ENCODE peak calls at places on chromosomes 6 and 20, in six cellular contexts. One of them, this sample, is unnamed.

GRCh38 chr6:158816329-158816728 is 2.8 kb downstream of the EZR start:
- DNase-seq in RCC 7860: peak; percentile 35
- DNase-seq in WERI-Rb-1: no peak
- DNase-seq in NCI-H1417: no peak
- DNase-seq in NCI-H774: no peak
- DNase-seq in ELR: no peak
- DNase-seq in this sample: no peak

GRCh38 chr6:109606362-109606761 is 84.6 kb downstream of the AK9 start:
- DNase-seq in RCC 7860: no peak
- DNase-seq in WERI-Rb-1: no peak
- DNase-seq in NCI-H1417: no peak
- DNase-seq in NCI-H774: no peak
- DNase-seq in ELR: no peak
- DNase-seq in this sample: no peak

GRCh38 chr6:134945045-134945444 is 4.9 kb downstream of the ALDH8A1 start:
- DNase-seq in RCC 7860: no peak
- DNase-seq in WERI-Rb-1: no peak
- DNase-seq in NCI-H1417: no peak
- DNase-seq in NCI-H774: no peak
- DNase-seq in ELR: no peak
- DNase-seq in this sample: no peak

GRCh38 chr6:82861121-82861520 is 204.5 kb downstream of the UBE3D start:
- DNase-seq in RCC 7860: peak; percentile 59
- DNase-seq in WERI-Rb-1: no peak
- DNase-seq in NCI-H1417: no peak
- DNase-seq in NCI-H774: no peak
- DNase-seq in ELR: peak; percentile 86
- DNase-seq in this sample: no peak

GRCh38 chr6:119426619-119427018 is 77.1 kb upstream of the MAN1A1 start:
- DNase-seq in RCC 7860: no peak
- DNase-seq in WERI-Rb-1: peak; percentile 47
- DNase-seq in NCI-H1417: no peak
- DNase-seq in NCI-H774: no peak
- DNase-seq in ELR: no peak
- DNase-seq in this sample: peak; percentile 93

GRCh38 chr20:16528078-16528477 is 45.2 kb downstream of the KIF16B start:
- DNase-seq in RCC 7860: peak; percentile 57
- DNase-seq in WERI-Rb-1: no peak
- DNase-seq in NCI-H1417: peak; percentile 70
- DNase-seq in NCI-H774: peak; percentile 59
- DNase-seq in ELR: peak; percentile 76
- DNase-seq in this sample: peak; percentile 61

GRCh38 chr6:74492587-74492986 is 713.3 kb downstream of the COL12A1 start:
- DNase-seq in RCC 7860: no peak
- DNase-seq in WERI-Rb-1: no peak
- DNase-seq in NCI-H1417: no peak
- DNase-seq in NCI-H774: no peak
- DNase-seq in ELR: no peak
- DNase-seq in this sample: no peak

GRCh38 chr20:35091808-35092523 is 641 bp downstream of the TRPC4AP start:
- DNase-seq in RCC 7860: no peak
- DNase-seq in WERI-Rb-1: no peak
- DNase-seq in NCI-H1417: peak; percentile 32
- DNase-seq in NCI-H774: no peak
- DNase-seq in ELR: peak; percentile 47
- DNase-seq in this sample: peak; percentile 38

GRCh38 chr20:60589624-60590023 is 631.4 kb downstream of the CDH26 start:
- DNase-seq in RCC 7860: no peak
- DNase-seq in WERI-Rb-1: no peak
- DNase-seq in NCI-H1417: no peak
- DNase-seq in NCI-H774: no peak
- DNase-seq in ELR: peak; percentile 17
- DNase-seq in this sample: no peak

GRCh38 chr6:15876406-15876805 is 213.6 kb upstream of the DTNBP1 start:
- DNase-seq in RCC 7860: no peak
- DNase-seq in WERI-Rb-1: no peak
- DNase-seq in NCI-H1417: no peak
- DNase-seq in NCI-H774: no peak
- DNase-seq in ELR: peak; percentile 61
- DNase-seq in this sample: no peak

GRCh38 chr6:112691289-112691688 is 344.2 kb downstream of the RFPL4B start:
- DNase-seq in RCC 7860: peak; percentile 61
- DNase-seq in WERI-Rb-1: no peak
- DNase-seq in NCI-H1417: no peak
- DNase-seq in NCI-H774: no peak
- DNase-seq in ELR: peak; percentile 90
- DNase-seq in this sample: peak; percentile 12

GRCh38 chr6:37347177-37348145 is 6.3 kb upstream of the RNF8 start:
- DNase-seq in RCC 7860: no peak
- DNase-seq in WERI-Rb-1: no peak
- DNase-seq in NCI-H1417: no peak
- DNase-seq in NCI-H774: no peak
- DNase-seq in ELR: no peak
- DNase-seq in this sample: no peak

GRCh38 chr6:143754204-143754603 is 76.4 kb downstream of the PHACTR2 start:
- DNase-seq in RCC 7860: no peak
- DNase-seq in WERI-Rb-1: no peak
- DNase-seq in NCI-H1417: no peak
- DNase-seq in NCI-H774: no peak
- DNase-seq in ELR: no peak
- DNase-seq in this sample: no peak

GRCh38 chr6:80003841-80004198 is 629 bp upstream of the TTK start:
- DNase-seq in RCC 7860: no peak
- DNase-seq in WERI-Rb-1: peak; percentile 67
- DNase-seq in NCI-H1417: peak; percentile 73
- DNase-seq in NCI-H774: peak; percentile 60
- DNase-seq in ELR: no peak
- DNase-seq in this sample: peak; percentile 73

GRCh38 chr6:26087284-26088115 is at the start of gene HFE:
- DNase-seq in RCC 7860: peak; percentile 31
- DNase-seq in WERI-Rb-1: no peak
- DNase-seq in NCI-H1417: no peak
- DNase-seq in NCI-H774: peak; percentile 2
- DNase-seq in ELR: peak; percentile 81
- DNase-seq in this sample: no peak

GRCh38 chr20:35111141-35111888 is 18.7 kb upstream of the TRPC4AP start:
- DNase-seq in RCC 7860: peak; percentile 93
- DNase-seq in WERI-Rb-1: no peak
- DNase-seq in NCI-H1417: no peak
- DNase-seq in NCI-H774: no peak
- DNase-seq in ELR: peak; percentile 97
- DNase-seq in this sample: no peak

GRCh38 chr6:133991096-133991593 is 38.1 kb downstream of the TBPL1 start:
- DNase-seq in RCC 7860: no peak
- DNase-seq in WERI-Rb-1: no peak
- DNase-seq in NCI-H1417: no peak
- DNase-seq in NCI-H774: no peak
- DNase-seq in ELR: peak; percentile 62
- DNase-seq in this sample: no peak

GRCh38 chr6:64712606-64713005 is 994.4 kb downstream of the EYS start:
- DNase-seq in RCC 7860: no peak
- DNase-seq in WERI-Rb-1: no peak
- DNase-seq in NCI-H1417: no peak
- DNase-seq in NCI-H774: no peak
- DNase-seq in ELR: no peak
- DNase-seq in this sample: no peak

GRCh38 chr6:117547688-117548621 is 54.4 kb downstream of the GOPC start:
- DNase-seq in RCC 7860: peak; percentile 29
- DNase-seq in WERI-Rb-1: peak; percentile 81
- DNase-seq in NCI-H1417: no peak
- DNase-seq in NCI-H774: no peak
- DNase-seq in ELR: peak; percentile 27
- DNase-seq in this sample: peak; percentile 51

GRCh38 chr6:10425177-10425972 is 10.5 kb upstream of the TFAP2A start:
- DNase-seq in RCC 7860: no peak
- DNase-seq in WERI-Rb-1: no peak
- DNase-seq in NCI-H1417: no peak
- DNase-seq in NCI-H774: no peak
- DNase-seq in ELR: peak; percentile 29
- DNase-seq in this sample: no peak

GRCh38 chr6:154613137-154613676 is 102.7 kb upstream of the CNKSR3 start:
- DNase-seq in RCC 7860: peak; percentile 88
- DNase-seq in WERI-Rb-1: no peak
- DNase-seq in NCI-H1417: peak; percentile 20
- DNase-seq in NCI-H774: peak; percentile 48
- DNase-seq in ELR: peak; percentile 74
- DNase-seq in this sample: no peak

GRCh38 chr20:33551778-33552177 is 61.9 kb downstream of the CBFA2T2 start:
- DNase-seq in RCC 7860: no peak
- DNase-seq in WERI-Rb-1: no peak
- DNase-seq in NCI-H1417: no peak
- DNase-seq in NCI-H774: no peak
- DNase-seq in ELR: no peak
- DNase-seq in this sample: peak; percentile 65

GRCh38 chr6:4936681-4937041 is 67.2 kb downstream of the RPP40 start:
- DNase-seq in RCC 7860: no peak
- DNase-seq in WERI-Rb-1: no peak
- DNase-seq in NCI-H1417: no peak
- DNase-seq in NCI-H774: peak; percentile 54
- DNase-seq in ELR: peak; percentile 70
- DNase-seq in this sample: peak; percentile 52

GRCh38 chr20:47276856-47277541 is 79.5 kb downstream of the ZMYND8 start:
- DNase-seq in RCC 7860: no peak
- DNase-seq in WERI-Rb-1: no peak
- DNase-seq in NCI-H1417: no peak
- DNase-seq in NCI-H774: no peak
- DNase-seq in ELR: peak; percentile 58
- DNase-seq in this sample: no peak

GRCh38 chr6:29791786-29792122 is 35.9 kb upstream of the HLA-G start:
- DNase-seq in RCC 7860: no peak
- DNase-seq in WERI-Rb-1: no peak
- DNase-seq in NCI-H1417: no peak
- DNase-seq in NCI-H774: no peak
- DNase-seq in ELR: no peak
- DNase-seq in this sample: no peak

GRCh38 chr6:48560408-48560807 is 449.4 kb upstream of the PTCHD4 start:
- DNase-seq in RCC 7860: peak; percentile 11
- DNase-seq in WERI-Rb-1: no peak
- DNase-seq in NCI-H1417: no peak
- DNase-seq in NCI-H774: no peak
- DNase-seq in ELR: peak; percentile 68
- DNase-seq in this sample: no peak

GRCh38 chr20:26276811-26277210 is 580.2 kb upstream of the ZNF337 start:
- DNase-seq in RCC 7860: no peak
- DNase-seq in WERI-Rb-1: peak; percentile 10
- DNase-seq in NCI-H1417: peak; percentile 40
- DNase-seq in NCI-H774: no peak
- DNase-seq in ELR: no peak
- DNase-seq in this sample: peak; percentile 2

GRCh38 chr6:129966125-129966524 is 52.3 kb upstream of the L3MBTL3 start:
- DNase-seq in RCC 7860: no peak
- DNase-seq in WERI-Rb-1: no peak
- DNase-seq in NCI-H1417: no peak
- DNase-seq in NCI-H774: no peak
- DNase-seq in ELR: no peak
- DNase-seq in this sample: no peak